ENCODE peak calls at places on chromosomes 11 and 22, in five cellular contexts. D is HL-60, F is A549, W is GM23338, O is K562. C is an unnamed sample.

GRCh38 chr22:20741634-20742581 is 32.0 kb upstream of the SERPIND1 start:
- DNase-seq in D (no peak), F (peak), W (peak), O (peak), C (peak)

GRCh38 chr11:47611240-47611863 is 17.1 kb upstream of the C1QTNF4 start:
- DNase-seq in D (peak), F (no peak), W (no peak), O (no peak), C (no peak)

GRCh38 chr11:66976048-66976467 is 954 bp downstream of the C11orf86 start:
- DNase-seq in D (no peak), F (no peak), W (peak), O (peak), C (no peak)

GRCh38 chr11:130301002-130301401 is 13.7 kb downstream of the ZBTB44 start:
- DNase-seq in D (no peak), F (no peak), W (peak), O (no peak), C (no peak)

GRCh38 chr11:134469627-134470026 is 57.6 kb upstream of the B3GAT1 start:
- DNase-seq in D (no peak), F (no peak), W (peak), O (peak), C (peak)

GRCh38 chr22:25193130-25193529 is 6.5 kb upstream of the CRYBB3 start:
- DNase-seq in D (no peak), F (no peak), W (no peak), O (no peak), C (no peak)

GRCh38 chr22:22709719-22710445 is 65.5 kb downstream of the GGTLC2 start:
- DNase-seq in D (no peak), F (no peak), W (peak), O (peak), C (no peak)

GRCh38 chr11:109422755-109423113 is 744 bp downstream of the C11orf87 start:
- DNase-seq in D (no peak), F (no peak), W (peak), O (no peak), C (no peak)

GRCh38 chr22:16824718-16825687 is at the start of gene XKR3:
- DNase-seq in D (peak), F (no peak), W (peak), O (no peak), C (no peak)

GRCh38 chr11:121090145-121090721 is 10.8 kb upstream of the TECTA start:
- DNase-seq in D (no peak), F (no peak), W (no peak), O (no peak), C (no peak)

GRCh38 chr22:19359554-19360299 is 68.2 kb upstream of the CLTCL1 start:
- DNase-seq in D (no peak), F (no peak), W (no peak), O (no peak), C (no peak)

GRCh38 chr22:45331486-45331885 is 21.8 kb downstream of the FAM118A start:
- DNase-seq in D (no peak), F (no peak), W (no peak), O (no peak), C (no peak)

GRCh38 chr11:95108671-95109551 is 19.3 kb downstream of the ENDOD1 start:
- DNase-seq in D (no peak), F (no peak), W (no peak), O (peak), C (no peak)

GRCh38 chr11:73236879-73237278 is 18.8 kb downstream of the P2RY2 start:
- DNase-seq in D (peak), F (peak), W (peak), O (peak), C (peak)

GRCh38 chr22:43843783-43844530 is 18.4 kb downstream of the SULT4A1 start:
- DNase-seq in D (no peak), F (no peak), W (no peak), O (no peak), C (no peak)

GRCh38 chr11:102637731-102638130 is 12.6 kb upstream of the MMP20 start:
- DNase-seq in D (peak), F (no peak), W (no peak), O (no peak), C (no peak)

GRCh38 chr11:21484039-21484438 is 708.8 kb upstream of the ANO5 start:
- DNase-seq in D (no peak), F (no peak), W (no peak), O (no peak), C (no peak)

GRCh38 chr11:61294717-61295595 is at the start of gene VWCE:
- DNase-seq in D (peak), F (peak), W (peak), O (no peak), C (no peak)

GRCh38 chr11:12220305-12220704 is 109.9 kb downstream of the MICAL2 start:
- DNase-seq in D (no peak), F (no peak), W (no peak), O (no peak), C (no peak)

GRCh38 chr11:627273-627585 is 248 bp upstream of the SCT start:
- DNase-seq in D (no peak), F (no peak), W (no peak), O (no peak), C (no peak)
- TF ChIP-seq REST in D (no peak), F (no peak), W (no peak), O (no peak), C (no peak)

DNA sequence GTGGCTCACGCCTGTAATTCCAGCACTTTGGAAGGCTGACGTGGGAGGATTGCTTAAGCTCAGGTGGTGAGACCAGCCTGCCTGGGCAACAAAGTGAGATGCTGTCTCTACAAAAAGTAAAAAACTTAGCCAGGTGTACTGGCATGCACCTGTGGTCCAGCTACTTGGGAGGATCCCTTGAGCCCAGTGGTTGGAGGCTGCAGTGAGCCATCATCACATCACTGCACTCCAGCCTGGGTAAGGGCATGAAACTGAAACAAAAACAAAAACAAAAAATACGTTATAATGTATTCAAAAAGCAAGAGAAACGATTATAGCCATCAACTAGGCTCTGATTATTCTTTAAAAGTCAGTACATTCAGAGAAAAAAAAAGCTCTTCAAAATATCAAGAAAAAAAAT is 62.5 kb downstream of the TCF20 start:
- DNase-seq in D (no peak), F (no peak), W (no peak), O (no peak), C (no peak)
- TF ChIP-seq REST in D (no peak), F (no peak), W (no peak), O (no peak), C (no peak)

DNA sequence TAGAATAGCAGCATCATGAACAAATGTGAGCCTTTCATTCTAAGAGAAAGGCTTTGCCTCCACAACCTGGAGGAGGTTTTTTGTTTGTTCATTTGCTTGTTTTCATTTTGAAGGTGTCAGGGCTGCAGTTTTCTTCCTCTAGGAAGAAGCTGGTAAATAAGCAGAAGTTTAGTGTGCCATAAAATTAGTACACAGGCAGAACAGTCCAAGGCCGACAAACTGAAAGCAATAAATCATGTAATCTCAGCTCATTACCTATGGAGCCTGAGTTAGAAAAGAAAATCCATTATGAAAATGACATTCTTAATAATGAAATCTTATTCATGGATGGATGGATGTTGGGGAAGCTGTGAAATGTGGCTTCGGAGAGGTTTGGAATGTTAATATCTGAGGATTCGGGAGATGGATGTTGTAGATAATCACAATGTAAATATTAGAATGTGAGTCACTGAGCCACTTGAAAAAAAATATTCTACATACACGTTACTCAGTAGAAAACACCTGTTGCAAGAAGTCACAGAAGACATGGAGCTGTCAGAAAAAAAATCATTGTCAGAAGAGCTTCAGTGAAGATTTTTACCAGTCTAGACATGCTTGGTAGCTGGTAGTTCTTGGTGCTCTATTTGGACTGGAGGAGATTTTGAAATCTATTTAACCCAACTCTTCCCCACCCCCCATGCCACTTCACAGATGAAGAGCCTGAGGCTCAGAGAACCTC is 15.0 kb upstream of the ZDHHC13 start:
- DNase-seq in D (no peak), F (no peak), W (no peak), O (no peak), C (no peak)
- TF ChIP-seq REST in D (no peak), F (no peak), W (no peak), O (no peak), C (no peak)

GRCh38 chr11:124761301-124762021 is 629 bp downstream of the ESAM start:
- DNase-seq in D (no peak), F (no peak), W (peak), O (no peak), C (no peak)

GRCh38 chr11:124758355-124759267 is 3.5 kb downstream of the ESAM start:
- DNase-seq in D (peak), F (peak), W (peak), O (peak), C (peak)

GRCh38 chr11:124760806-124761205 is 1.3 kb downstream of the ESAM start:
- DNase-seq in D (no peak), F (no peak), W (no peak), O (no peak), C (no peak)

GRCh38 chr11:124760205-124760652 is 1.9 kb downstream of the ESAM start:
- DNase-seq in D (no peak), F (no peak), W (no peak), O (no peak), C (no peak)

GRCh38 chr11:124759268-124760204 is 2.6 kb downstream of the ESAM start:
- DNase-seq in D (no peak), F (no peak), W (peak), O (no peak), C (no peak)
- TF ChIP-seq REST in D (no peak), F (no peak), W (no peak), O (no peak), C (no peak)

DNA sequence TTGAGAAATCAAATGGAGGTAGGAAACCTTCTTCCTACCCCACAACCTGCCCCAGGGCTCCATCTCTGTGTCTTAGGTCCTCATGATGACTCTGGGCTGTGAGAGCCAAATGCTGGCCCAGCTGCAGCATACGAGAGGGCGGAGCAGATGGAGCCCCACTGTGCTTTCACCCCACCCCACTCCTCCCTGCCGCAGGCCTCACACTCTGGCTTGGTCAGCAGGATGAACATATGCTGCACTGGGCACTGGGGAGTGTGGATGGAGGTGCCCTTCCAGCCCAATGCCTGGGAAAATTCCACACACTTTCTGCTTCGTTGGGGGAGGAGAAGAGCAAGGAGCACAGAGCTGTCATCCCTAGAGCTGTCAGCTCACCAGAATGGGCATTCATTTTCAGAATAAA is 271.6 kb upstream of the CADM1 start:
- DNase-seq in D (no peak), F (no peak), W (no peak), O (no peak), C (no peak)
- TF ChIP-seq REST in D (no peak), F (no peak), W (no peak), O (no peak), C (no peak)

DNA sequence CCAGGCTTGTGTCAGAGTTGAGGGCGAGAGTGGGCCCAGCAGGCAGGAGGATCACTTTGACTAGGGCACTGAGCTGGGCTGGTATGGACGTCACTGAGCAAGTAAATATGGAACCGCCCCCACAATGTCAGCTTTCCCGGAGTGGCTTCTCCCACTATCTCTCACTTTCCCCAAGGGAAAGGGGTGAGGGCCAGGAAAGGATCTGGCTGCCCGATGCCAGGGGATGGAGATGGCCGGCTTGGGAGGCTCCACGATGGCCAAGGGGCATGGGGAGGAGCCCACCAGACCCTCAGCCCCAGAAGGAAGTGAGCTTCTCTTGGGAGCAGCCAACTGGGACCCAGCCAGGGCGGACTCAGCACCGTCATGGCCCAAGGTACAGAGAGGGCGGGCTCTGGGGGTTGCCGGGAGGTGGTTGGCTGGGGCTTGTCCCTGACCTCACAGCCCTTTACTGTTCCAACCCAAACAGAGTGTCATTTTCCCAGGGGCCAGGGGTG is 8.7 kb downstream of the PRDM11 start:
- DNase-seq in D (no peak), F (no peak), W (no peak), O (no peak), C (no peak)
- TF ChIP-seq REST in D (no peak), F (no peak), W (no peak), O (no peak), C (no peak)

DNA sequence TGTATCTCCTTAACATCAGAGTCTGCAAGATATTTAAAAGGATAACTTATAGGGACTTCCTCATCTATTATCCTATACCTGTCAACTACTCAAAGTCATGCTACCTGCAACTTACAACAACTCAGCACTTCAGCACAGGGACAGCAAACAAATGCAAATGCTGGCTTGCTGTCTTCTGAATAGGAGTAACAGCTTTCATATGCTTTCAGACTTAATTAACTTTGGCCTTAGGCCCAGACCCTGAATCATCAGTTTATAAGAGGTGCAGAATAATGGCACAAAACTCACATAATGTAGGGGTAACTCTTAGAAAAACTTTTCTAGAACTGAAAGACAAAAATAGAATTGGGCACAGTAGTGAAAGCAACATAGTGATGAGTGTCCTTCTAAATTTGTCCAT is 953.4 kb downstream of the DLG2 start:
- DNase-seq in D (no peak), F (no peak), W (peak), O (no peak), C (no peak)
- TF ChIP-seq REST in D (peak), F (no peak), W (peak), O (no peak), C (no peak)

GRCh38 chr11:10514713-10515112 is 26.3 kb downstream of the RNF141 start:
- DNase-seq in D (no peak), F (no peak), W (no peak), O (no peak), C (no peak)

GRCh38 chr11:10515418-10515817 is 25.6 kb downstream of the RNF141 start:
- DNase-seq in D (no peak), F (no peak), W (no peak), O (no peak), C (no peak)

GRCh38 chr11:10511046-10511711 is 29.8 kb downstream of the RNF141 start:
- DNase-seq in D (no peak), F (no peak), W (peak), O (no peak), C (no peak)

GRCh38 chr11:10518123-10518522 is 22.9 kb downstream of the RNF141 start:
- DNase-seq in D (no peak), F (no peak), W (no peak), O (no peak), C (no peak)

GRCh38 chr11:10514210-10514609 is 26.8 kb downstream of the RNF141 start:
- DNase-seq in D (no peak), F (no peak), W (no peak), O (no peak), C (no peak)
- TF ChIP-seq REST in D (no peak), F (no peak), W (no peak), O (no peak), C (no peak)

DNA sequence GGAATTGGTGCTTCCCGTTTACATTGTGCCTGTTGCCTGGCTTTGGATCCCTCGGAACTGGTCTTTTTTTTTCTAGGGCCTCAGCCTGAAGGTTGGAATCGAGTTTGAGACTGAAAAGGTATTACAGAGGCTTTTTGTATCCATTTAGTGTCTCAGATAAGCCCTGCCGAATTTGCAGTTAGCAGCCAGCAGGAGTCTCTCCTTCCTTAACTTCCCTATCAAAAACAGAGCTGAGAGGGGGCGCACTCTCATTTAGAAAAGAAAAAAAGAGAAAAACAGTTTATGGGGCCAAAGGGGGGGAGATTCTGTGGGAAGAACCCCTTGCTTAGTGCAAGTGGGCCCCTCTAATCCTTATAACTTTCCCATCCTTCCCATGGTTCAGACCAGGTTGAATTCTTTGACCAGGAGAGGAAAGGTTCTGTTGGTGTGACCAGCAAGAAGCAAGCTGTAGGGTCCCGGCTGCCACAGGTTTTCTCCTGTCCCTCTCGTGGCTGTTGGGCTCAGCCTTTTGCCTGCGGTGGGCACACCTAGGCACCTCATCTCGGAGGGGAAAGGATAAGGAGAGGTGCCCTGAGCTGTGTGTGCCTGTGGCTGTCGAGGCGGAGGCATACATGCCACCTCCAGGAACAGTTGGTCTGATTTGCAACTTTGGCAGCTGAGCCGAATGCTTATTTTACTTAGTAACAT is 565.1 kb upstream of the CNTN5 start:
- DNase-seq in D (no peak), F (no peak), W (peak), O (peak), C (no peak)
- TF ChIP-seq REST in D (no peak), F (no peak), W (no peak), O (no peak), C (no peak)

C was measured in HCT116.